ENCODE peak calls at places on chromosomes 5 and 9, in ten cellular contexts. F is GM12878, G is Panc1, M is vagina, C is breast epithelium, B is GM12891, W is HepG2, K is HCT116, X is spleen, T is stomach. L is an unnamed sample.

GRCh38 chr5:141657937-141658545 is 6.8 kb upstream of the FCHSD1 start:
- DNase-seq in W (peak), K (peak), C (no peak), G (no peak), M (no peak), X (no peak), F (no peak), T (no peak), B (no peak), L (peak)

GRCh38 chr5:94745786-94746730 is 127.6 kb downstream of the SLF1 start:
- DNase-seq in G (no peak), F (peak), X (no peak), M (no peak), C (no peak), B (no peak), W (no peak), K (no peak), T (no peak), L (peak)

GRCh38 chr5:78757269-78758053 is 108.9 kb upstream of the LHFPL2 start:
- DNase-seq in F (peak), X (no peak), B (no peak), W (peak), C (no peak), T (no peak), G (no peak), K (no peak), M (no peak), L (no peak)

GRCh38 chr5:33565304-33565703 is 124.5 kb downstream of the TARS1 start:
- DNase-seq in K (no peak), T (no peak), W (no peak), C (no peak), M (no peak), B (no peak), F (no peak), G (no peak), X (no peak), L (no peak)

GRCh38 chr9:98783518-98784226 is 12.7 kb downstream of the ANKS6 start:
- DNase-seq in C (no peak), G (no peak), T (no peak), W (no peak), X (no peak), M (peak), B (no peak), F (no peak), K (no peak), L (no peak)

GRCh38 chr5:129724647-129725046 is 23.2 kb upstream of the MINAR2 start:
- DNase-seq in K (no peak), W (no peak), G (no peak), C (no peak), M (no peak), X (no peak), F (no peak), B (no peak), T (no peak), L (no peak)

GRCh38 chr5:174547814-174548213 is 176.6 kb upstream of the MSX2 start:
- DNase-seq in K (no peak), C (no peak), T (no peak), M (no peak), X (no peak), W (no peak), F (no peak), G (no peak), B (no peak), L (no peak)

GRCh38 chr5:134784946-134785620 is 26.5 kb downstream of the DDX46 start:
- DNase-seq in M (no peak), T (no peak), C (no peak), F (no peak), G (no peak), X (no peak), K (no peak), B (no peak), W (no peak), L (peak)

GRCh38 chr5:121795511-121795910 is 56.2 kb upstream of the FTMT start:
- DNase-seq in K (no peak), T (no peak), M (no peak), X (no peak), W (no peak), B (no peak), C (no peak), G (no peak), F (no peak), L (no peak)

GRCh38 chr9:133726401-133727276 is 11.5 kb downstream of the SARDH start:
- DNase-seq in B (no peak), C (peak), W (peak), M (no peak), F (no peak), K (peak), X (peak), T (peak), G (no peak), L (peak)

GRCh38 chr9:6645153-6646027 is at the start of gene GLDC:
- DNase-seq in G (peak), F (no peak), M (no peak), W (peak), K (peak), X (peak), T (peak), B (peak), C (peak), L (peak)

GRCh38 chr9:133690111-133690561 is 48.0 kb downstream of the SARDH start:
- DNase-seq in F (no peak), M (no peak), W (no peak), X (peak), C (no peak), K (no peak), G (no peak), B (no peak), T (no peak), L (no peak)

GRCh38 chr9:26735160-26735559 is 157.4 kb downstream of the CAAP1 start:
- DNase-seq in G (no peak), C (no peak), M (no peak), W (no peak), X (no peak), K (no peak), B (no peak), T (no peak), F (no peak), L (no peak)

GRCh38 chr5:173835662-173836061 is 52.5 kb upstream of the CPEB4 start:
- DNase-seq in X (peak), G (no peak), W (no peak), K (no peak), F (no peak), C (no peak), B (no peak), T (no peak), M (no peak), L (no peak)

GRCh38 chr9:134488251-134488900 is 153.2 kb upstream of the COL5A1 start:
- DNase-seq in C (no peak), T (no peak), B (no peak), W (no peak), K (no peak), X (peak), M (no peak), G (no peak), F (no peak), L (no peak)

GRCh38 chr5:149636861-149637246 is 55.6 kb downstream of the ARHGEF37 start:
- DNase-seq in F (no peak), X (no peak), M (no peak), B (no peak), K (peak), W (peak), C (no peak), T (no peak), G (peak), L (peak)

GRCh38 chr5:53246042-53246836 is 136.7 kb upstream of the MOCS2 start:
- DNase-seq in B (no peak), T (no peak), G (no peak), M (no peak), K (no peak), W (no peak), X (no peak), F (no peak), C (no peak), L (no peak)

GRCh38 chr9:135073081-135073740 is 14.3 kb upstream of the OLFM1 start:
- DNase-seq in X (peak), F (no peak), B (no peak), K (no peak), M (no peak), W (no peak), G (no peak), C (no peak), T (peak), L (no peak)

GRCh38 chr5:21806943-21807342 is 1046.2 kb downstream of the CDH12 start:
- DNase-seq in M (no peak), C (no peak), B (no peak), X (no peak), T (no peak), G (no peak), W (no peak), K (no peak), F (no peak), L (no peak)

GRCh38 chr9:82183181-82183860 is 194.7 kb downstream of the SPATA31D1 start:
- DNase-seq in B (no peak), G (no peak), M (no peak), X (no peak), F (no peak), T (no peak), K (no peak), C (no peak), W (no peak), L (no peak)

GRCh38 chr9:128317629-128318028 is 4.6 kb downstream of the TRUB2 start:
- DNase-seq in B (no peak), M (no peak), X (no peak), G (no peak), F (no peak), W (no peak), C (no peak), K (no peak), T (no peak), L (no peak)

GRCh38 chr9:129402341-129402739 is 218.6 kb downstream of the C9orf50 start:
- DNase-seq in K (no peak), B (no peak), W (no peak), X (peak), M (no peak), T (no peak), C (no peak), F (no peak), G (no peak), L (peak)

GRCh38 chr5:169946743-169947142 is 33.6 kb downstream of the INSYN2B start:
- DNase-seq in G (no peak), W (no peak), F (no peak), X (no peak), B (no peak), M (no peak), K (no peak), T (no peak), C (no peak), L (no peak)

GRCh38 chr5:62431735-62432617 is 19.4 kb downstream of the IPO11 start:
- DNase-seq in X (no peak), T (peak), W (no peak), C (no peak), K (no peak), B (no peak), M (no peak), F (no peak), G (no peak), L (no peak)

GRCh38 chr5:123358751-123359150 is 64.5 kb downstream of the CEP120 start:
- DNase-seq in M (no peak), G (no peak), C (no peak), F (no peak), W (no peak), X (no peak), T (no peak), B (no peak), K (no peak), L (no peak)

GRCh38 chr5:6899215-6899614 is 186.0 kb downstream of the TENT4A start:
- DNase-seq in W (no peak), B (no peak), T (peak), G (no peak), F (no peak), K (no peak), X (no peak), C (peak), M (no peak), L (no peak)

GRCh38 chr9:589723-590122 is 251.8 kb upstream of the DMRT1 start:
- DNase-seq in G (no peak), T (no peak), C (peak), B (no peak), F (no peak), K (no peak), W (no peak), X (no peak), M (no peak), L (peak)

GRCh38 chr9:31608881-31609280 is 775.6 kb upstream of the ACO1 start:
- DNase-seq in G (no peak), W (no peak), C (no peak), M (no peak), B (no peak), X (no peak), T (no peak), F (no peak), K (no peak), L (peak)

GRCh38 chr9:4138781-4139180 is 161.1 kb downstream of the GLIS3 start:
- DNase-seq in X (no peak), T (no peak), G (no peak), B (no peak), M (no peak), W (no peak), C (no peak), F (no peak), K (no peak), L (no peak)

GRCh38 chr9:127580879-127581278 is 31.2 kb upstream of the STXBP1 start:
- DNase-seq in M (no peak), C (no peak), K (no peak), G (no peak), F (no peak), B (no peak), W (no peak), X (no peak), T (no peak), L (no peak)

GRCh38 chr5:172413601-172414000 is 40.7 kb downstream of the SH3PXD2B start:
- DNase-seq in K (no peak), T (no peak), X (no peak), F (no peak), M (no peak), W (no peak), B (no peak), G (no peak), C (no peak), L (no peak)

GRCh38 chr5:172410160-172410559 is 44.2 kb downstream of the SH3PXD2B start:
- DNase-seq in K (no peak), C (no peak), X (no peak), G (no peak), M (no peak), W (no peak), B (no peak), F (peak), T (no peak), L (no peak)

GRCh38 chr5:172410839-172411238 is 43.5 kb downstream of the SH3PXD2B start:
- DNase-seq in K (no peak), X (no peak), C (no peak), T (no peak), M (no peak), F (no peak), G (no peak), B (no peak), W (no peak), L (no peak)

GRCh38 chr5:172412724-172413260 is 41.5 kb downstream of the SH3PXD2B start:
- DNase-seq in F (peak), W (no peak), B (no peak), M (no peak), X (peak), T (peak), C (peak), K (no peak), G (no peak), L (peak)

DNA sequence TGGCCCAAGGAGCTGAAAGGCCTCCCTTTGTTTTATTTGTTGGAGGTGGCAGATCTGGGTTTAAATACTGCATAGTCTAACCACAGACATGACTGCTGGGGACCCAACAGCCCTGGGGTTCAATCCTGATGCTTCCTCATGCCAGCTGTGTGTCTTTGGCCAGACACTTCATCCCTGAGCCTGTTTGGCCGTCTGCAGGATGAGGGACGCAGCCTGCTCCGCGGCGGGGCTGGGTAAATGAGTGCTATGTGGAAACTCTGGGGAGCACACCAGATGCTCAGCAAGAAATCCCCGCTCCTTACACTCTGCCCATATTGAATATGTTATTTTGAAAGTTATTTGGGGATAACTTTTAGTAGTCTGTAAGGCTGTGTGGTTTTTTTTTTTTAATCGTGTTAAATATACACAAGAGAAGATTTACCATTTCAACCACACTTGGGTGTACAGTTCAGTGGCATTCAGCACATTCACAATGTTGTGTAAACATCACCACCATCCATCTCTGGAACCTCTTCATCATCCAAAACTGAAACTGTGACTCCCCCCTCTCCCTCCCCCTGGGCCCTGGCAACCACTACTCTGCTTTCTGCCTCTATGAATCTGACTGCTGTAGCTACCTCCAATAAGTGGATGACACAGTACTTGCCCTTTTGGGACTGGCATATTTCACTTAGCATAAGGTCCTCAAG is 42.8 kb downstream of the SH3PXD2B start:
- DNase-seq in K (no peak), G (no peak), C (peak), T (no peak), B (no peak), W (no peak), M (no peak), F (no peak), X (no peak), L (no peak)
- TF ChIP-seq POLR2AphosphoS5 in K (no peak), G (no peak), C (no peak), T (no peak), B (no peak), W (no peak), M (no peak), F (no peak), X (no peak), L (no peak)

GRCh38 chr9:117703538-117703937 is 665 bp upstream of the TLR4 start:
- DNase-seq in T (no peak), K (no peak), M (no peak), X (no peak), F (no peak), B (no peak), W (no peak), C (no peak), G (no peak), L (no peak)

GRCh38 chr9:117706421-117707150 is 2.4 kb downstream of the TLR4 start:
- DNase-seq in F (no peak), M (no peak), C (no peak), K (no peak), B (no peak), X (no peak), G (no peak), T (no peak), W (no peak), L (peak)

GRCh38 chr9:117704597-117704996 is 394 bp downstream of the TLR4 start:
- DNase-seq in C (no peak), X (no peak), K (no peak), F (no peak), B (no peak), M (no peak), G (no peak), W (no peak), T (no peak), L (no peak)

GRCh38 chr9:117705386-117705785 is 1.2 kb downstream of the TLR4 start:
- DNase-seq in G (no peak), F (no peak), C (no peak), M (no peak), W (no peak), X (no peak), K (no peak), T (no peak), B (no peak), L (peak)

DNA sequence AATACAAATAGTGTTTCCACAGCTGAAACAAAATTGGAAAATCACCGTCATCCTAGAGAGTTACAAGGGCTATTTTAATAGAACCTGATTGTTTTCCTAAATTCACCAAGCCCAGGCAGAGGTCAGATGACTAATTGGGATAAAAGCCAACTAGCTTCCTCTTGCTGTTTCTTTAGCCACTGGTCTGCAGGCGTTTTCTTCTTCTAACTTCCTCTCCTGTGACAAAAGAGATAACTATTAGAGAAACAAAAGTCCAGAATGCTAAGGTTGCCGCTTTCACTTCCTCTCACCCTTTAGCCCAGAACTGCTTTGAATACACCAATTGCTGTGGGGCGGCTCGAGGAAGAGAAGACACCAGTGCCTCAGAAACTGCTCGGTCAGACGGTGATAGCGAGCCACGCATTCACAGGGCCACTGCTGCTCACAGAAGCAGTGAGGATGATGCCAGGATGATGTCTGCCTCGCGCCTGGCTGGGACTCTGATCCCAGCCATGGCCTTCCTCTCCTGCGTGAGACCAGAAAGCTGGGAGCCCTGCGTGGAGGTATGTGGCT is at the start of gene TLR4:
- DNase-seq in F (peak), W (no peak), G (no peak), X (peak), C (peak), M (no peak), B (no peak), K (no peak), T (peak), L (peak)
- TF ChIP-seq POLR2AphosphoS5 in F (no peak), W (no peak), G (no peak), X (peak), C (peak), M (peak), B (no peak), K (no peak), T (peak), L (peak)

DNA sequence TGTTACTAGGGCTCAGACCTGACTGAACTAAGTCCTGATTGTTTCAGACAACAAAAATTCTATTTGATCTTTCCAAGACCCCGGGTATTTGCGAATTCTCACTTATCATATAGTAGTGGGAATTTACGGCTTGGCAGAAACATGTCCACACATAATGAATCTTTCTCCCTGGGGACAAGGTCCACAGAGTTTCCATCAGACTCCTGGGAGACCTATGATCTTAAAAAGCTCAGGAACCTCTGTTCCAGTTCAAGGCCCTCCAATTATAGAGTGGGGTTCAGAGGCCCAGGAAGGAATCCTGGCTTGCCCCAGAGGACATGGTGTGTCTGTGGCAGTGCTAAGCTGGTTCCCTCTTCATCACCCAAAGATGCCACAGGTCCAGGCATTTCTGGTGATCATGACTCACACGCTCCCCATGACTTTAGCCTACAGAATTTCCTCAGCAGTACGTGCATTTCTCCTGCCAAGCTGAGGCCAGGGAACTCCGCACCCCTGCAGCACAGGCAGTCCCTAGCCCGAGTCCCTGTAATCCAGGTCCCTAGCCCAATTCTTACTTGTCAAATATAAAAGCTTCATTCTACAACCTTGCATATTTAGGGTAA is 12.6 kb downstream of the RAPGEF1 start:
- DNase-seq in F (no peak), X (peak), C (no peak), T (no peak), M (no peak), G (no peak), K (no peak), B (no peak), W (no peak), L (peak)
- TF ChIP-seq POLR2AphosphoS5 in F (no peak), X (no peak), C (no peak), T (no peak), M (peak), G (no peak), K (no peak), B (no peak), W (no peak), L (no peak)

GRCh38 chr9:86503926-86504325 is 149.7 kb upstream of the TUT7 start:
- DNase-seq in G (no peak), M (no peak), K (no peak), C (no peak), X (no peak), T (no peak), W (no peak), F (no peak), B (no peak), L (no peak)

GRCh38 chr9:86500031-86500430 is 145.8 kb upstream of the TUT7 start:
- DNase-seq in K (no peak), M (no peak), G (no peak), W (no peak), F (no peak), C (no peak), X (no peak), B (no peak), T (no peak), L (no peak)

GRCh38 chr9:86503281-86503680 is 149.1 kb upstream of the TUT7 start:
- DNase-seq in W (no peak), M (no peak), X (no peak), K (no peak), G (no peak), C (no peak), T (no peak), F (no peak), B (no peak), L (no peak)

GRCh38 chr9:86500667-86501435 is 146.6 kb upstream of the TUT7 start:
- DNase-seq in G (no peak), B (no peak), W (no peak), X (no peak), K (no peak), C (no peak), M (no peak), T (no peak), F (no peak), L (no peak)
- TF ChIP-seq POLR2AphosphoS5 in G (no peak), B (no peak), W (no peak), X (no peak), K (no peak), C (no peak), M (no peak), T (no peak), F (no peak), L (no peak)

GRCh38 chr9:114861922-114862605 is 56.2 kb upstream of the TNFSF15 start:
- DNase-seq in F (no peak), K (no peak), B (no peak), W (no peak), X (no peak), T (no peak), C (no peak), M (no peak), G (no peak), L (peak)
- TF ChIP-seq POLR2AphosphoS5 in F (no peak), K (no peak), B (no peak), W (no peak), X (no peak), T (no peak), C (no peak), M (no peak), G (no peak), L (no peak)

GRCh38 chr5:150763023-150763793 is 4.4 kb upstream of the DCTN4 start:
- DNase-seq in M (no peak), K (no peak), G (no peak), W (peak), X (no peak), C (no peak), T (peak), B (no peak), F (no peak), L (no peak)
- TF ChIP-seq POLR2AphosphoS5 in M (no peak), K (no peak), G (no peak), W (no peak), X (peak), C (peak), T (peak), B (no peak), F (no peak), L (no peak)

L was measured in endothelial cell of umbilical vein.